ENCODE peak calls at places on chromosomes 3 and 15, in nine cellular contexts. One of them, this sample, is unnamed.

GRCh38 chr15:63218114-63218808 is 28.9 kb downstream of the RAB8B start:
- DNase-seq in mesenchymal stem cell: peak
- DNase-seq in heart left ventricle: no peak
- DNase-seq in A549: no peak
- DNase-seq in CD8-positive, alpha-beta memory T cell: no peak
- DNase-seq in HFF-Myc: no peak
- DNase-seq in psoas muscle: no peak
- DNase-seq in AG04450: no peak
- DNase-seq in kidney: no peak
- DNase-seq in this sample: peak

GRCh38 chr3:147941984-147942383 is 532.8 kb downstream of the ZIC1 start:
- DNase-seq in mesenchymal stem cell: no peak
- DNase-seq in A549: no peak
- DNase-seq in CD8-positive, alpha-beta memory T cell: no peak
- DNase-seq in psoas muscle: no peak
- DNase-seq in heart left ventricle: no peak
- DNase-seq in kidney: no peak
- DNase-seq in HFF-Myc: no peak
- DNase-seq in AG04450: no peak
- DNase-seq in this sample: no peak

GRCh38 chr15:45402955-45403892 is 24.9 kb upstream of the GATM start:
- DNase-seq in A549: peak
- DNase-seq in CD8-positive, alpha-beta memory T cell: peak
- DNase-seq in mesenchymal stem cell: peak
- DNase-seq in psoas muscle: peak
- DNase-seq in kidney: peak
- DNase-seq in HFF-Myc: no peak
- DNase-seq in AG04450: no peak
- DNase-seq in heart left ventricle: peak
- DNase-seq in this sample: peak

GRCh38 chr15:44727462-44728231 is 8.7 kb upstream of the TRIM69 start:
- DNase-seq in psoas muscle: no peak
- DNase-seq in A549: no peak
- DNase-seq in heart left ventricle: no peak
- DNase-seq in CD8-positive, alpha-beta memory T cell: no peak
- DNase-seq in HFF-Myc: no peak
- DNase-seq in AG04450: no peak
- DNase-seq in kidney: no peak
- DNase-seq in mesenchymal stem cell: no peak
- DNase-seq in this sample: no peak

GRCh38 chr15:34318277-34319079 is 19.1 kb downstream of the SLC12A6 start:
- DNase-seq in heart left ventricle: no peak
- DNase-seq in kidney: no peak
- DNase-seq in psoas muscle: no peak
- DNase-seq in A549: peak
- DNase-seq in CD8-positive, alpha-beta memory T cell: no peak
- DNase-seq in mesenchymal stem cell: peak
- DNase-seq in AG04450: no peak
- DNase-seq in HFF-Myc: no peak
- DNase-seq in this sample: peak

GRCh38 chr15:69784808-69785550 is 312.7 kb downstream of the TLE3 start:
- DNase-seq in A549: no peak
- DNase-seq in CD8-positive, alpha-beta memory T cell: no peak
- DNase-seq in heart left ventricle: no peak
- DNase-seq in mesenchymal stem cell: peak
- DNase-seq in kidney: no peak
- DNase-seq in psoas muscle: no peak
- DNase-seq in AG04450: no peak
- DNase-seq in HFF-Myc: no peak
- DNase-seq in this sample: no peak

GRCh38 chr3:157700405-157700804 is 197.2 kb upstream of the VEPH1 start:
- DNase-seq in HFF-Myc: no peak
- DNase-seq in heart left ventricle: no peak
- DNase-seq in AG04450: no peak
- DNase-seq in CD8-positive, alpha-beta memory T cell: no peak
- DNase-seq in A549: no peak
- DNase-seq in kidney: no peak
- DNase-seq in mesenchymal stem cell: no peak
- DNase-seq in psoas muscle: no peak
- DNase-seq in this sample: peak

GRCh38 chr3:141865101-141865500 is 11.3 kb upstream of the ATP1B3 start:
- DNase-seq in A549: no peak
- DNase-seq in HFF-Myc: no peak
- DNase-seq in mesenchymal stem cell: no peak
- DNase-seq in AG04450: no peak
- DNase-seq in heart left ventricle: no peak
- DNase-seq in CD8-positive, alpha-beta memory T cell: no peak
- DNase-seq in kidney: no peak
- DNase-seq in psoas muscle: no peak
- DNase-seq in this sample: no peak

GRCh38 chr15:78930577-78931388 is 14.1 kb downstream of the CTSH start:
- DNase-seq in HFF-Myc: peak
- DNase-seq in mesenchymal stem cell: peak
- DNase-seq in heart left ventricle: no peak
- DNase-seq in psoas muscle: peak
- DNase-seq in A549: peak
- DNase-seq in kidney: no peak
- DNase-seq in CD8-positive, alpha-beta memory T cell: no peak
- DNase-seq in AG04450: peak
- DNase-seq in this sample: peak

GRCh38 chr3:129525341-129525968 is 3.0 kb upstream of the RHO start:
- DNase-seq in kidney: no peak
- DNase-seq in psoas muscle: no peak
- DNase-seq in HFF-Myc: no peak
- DNase-seq in mesenchymal stem cell: peak
- DNase-seq in CD8-positive, alpha-beta memory T cell: no peak
- DNase-seq in A549: no peak
- DNase-seq in heart left ventricle: no peak
- DNase-seq in AG04450: peak
- DNase-seq in this sample: peak

DNA sequence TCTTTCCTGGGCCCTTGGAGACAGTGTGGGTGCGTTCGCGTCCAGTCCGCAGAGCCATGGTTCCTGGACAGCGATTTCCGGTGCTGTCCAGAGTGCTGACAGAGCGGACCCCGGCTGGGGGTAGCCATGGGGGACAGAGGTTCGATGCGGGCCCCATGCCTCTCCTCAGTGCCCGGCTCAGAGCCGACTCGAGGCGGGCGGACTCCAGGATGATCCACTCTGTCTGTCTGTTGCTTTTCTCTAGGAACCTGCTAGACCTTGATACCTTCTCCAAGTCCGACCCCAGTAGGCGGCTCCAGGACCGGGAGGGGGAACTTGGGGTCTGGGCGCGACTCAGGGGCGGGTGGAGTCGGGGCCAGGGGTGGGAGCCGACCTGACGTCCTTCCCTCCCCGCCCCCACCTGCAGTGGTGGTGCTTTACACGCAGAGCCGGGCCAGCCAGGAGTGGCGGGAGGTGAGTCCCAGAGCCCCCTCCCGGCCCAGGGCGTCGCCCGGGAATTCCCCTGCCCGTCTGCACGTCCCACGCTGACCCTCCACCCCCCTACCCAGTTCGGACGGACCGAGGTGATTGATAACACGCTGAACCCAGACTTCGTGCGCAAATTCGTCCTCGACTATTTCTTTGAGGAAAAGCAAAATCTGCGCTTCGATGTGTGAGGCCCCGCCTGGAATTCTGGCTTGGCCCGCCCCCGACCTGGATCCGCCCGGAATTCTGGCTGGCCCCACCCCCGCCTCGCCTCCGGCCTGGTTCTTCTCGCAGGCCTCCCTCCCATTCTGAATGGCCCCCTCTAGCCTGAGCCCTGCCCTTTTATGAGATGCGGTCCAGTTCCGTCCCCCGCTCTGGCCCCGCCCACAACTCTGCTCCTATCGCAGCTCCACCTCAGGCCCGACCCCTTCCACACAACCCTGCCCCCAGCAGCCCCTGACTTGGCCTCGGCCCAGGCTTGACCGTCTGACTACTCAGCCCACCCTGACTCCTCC is 1.0 kb downstream of the CPNE9 start:
- DNase-seq in heart left ventricle: no peak
- DNase-seq in mesenchymal stem cell: peak
- DNase-seq in kidney: peak
- DNase-seq in A549: peak
- DNase-seq in AG04450: no peak
- DNase-seq in HFF-Myc: no peak
- DNase-seq in CD8-positive, alpha-beta memory T cell: no peak
- DNase-seq in psoas muscle: peak
- DNase-seq in this sample: peak
- H3K4me3 ChIP-seq in heart left ventricle: peak
- H3K4me3 ChIP-seq in mesenchymal stem cell: no peak
- H3K4me3 ChIP-seq in kidney: no peak
- H3K4me3 ChIP-seq in A549: peak
- H3K4me3 ChIP-seq in AG04450: peak
- H3K4me3 ChIP-seq in HFF-Myc: peak
- H3K4me3 ChIP-seq in CD8-positive, alpha-beta memory T cell: no peak
- H3K4me3 ChIP-seq in psoas muscle: peak
- H3K4me3 ChIP-seq in this sample: peak

GRCh38 chr3:9280477-9281219 is 31.2 kb upstream of the SRGAP3 start:
- DNase-seq in A549: no peak
- DNase-seq in CD8-positive, alpha-beta memory T cell: no peak
- DNase-seq in mesenchymal stem cell: no peak
- DNase-seq in psoas muscle: no peak
- DNase-seq in HFF-Myc: no peak
- DNase-seq in kidney: no peak
- DNase-seq in AG04450: no peak
- DNase-seq in heart left ventricle: no peak
- DNase-seq in this sample: peak

GRCh38 chr3:9276761-9277370 is 27.4 kb upstream of the SRGAP3 start:
- DNase-seq in HFF-Myc: no peak
- DNase-seq in AG04450: no peak
- DNase-seq in A549: no peak
- DNase-seq in CD8-positive, alpha-beta memory T cell: no peak
- DNase-seq in kidney: no peak
- DNase-seq in psoas muscle: no peak
- DNase-seq in heart left ventricle: no peak
- DNase-seq in mesenchymal stem cell: no peak
- DNase-seq in this sample: no peak

GRCh38 chr3:9279959-9280358 is 30.5 kb upstream of the SRGAP3 start:
- DNase-seq in CD8-positive, alpha-beta memory T cell: no peak
- DNase-seq in heart left ventricle: no peak
- DNase-seq in AG04450: no peak
- DNase-seq in HFF-Myc: peak
- DNase-seq in psoas muscle: no peak
- DNase-seq in mesenchymal stem cell: peak
- DNase-seq in A549: no peak
- DNase-seq in kidney: no peak
- DNase-seq in this sample: peak

GRCh38 chr3:9278085-9278484 is 28.6 kb upstream of the SRGAP3 start:
- DNase-seq in mesenchymal stem cell: no peak
- DNase-seq in CD8-positive, alpha-beta memory T cell: no peak
- DNase-seq in AG04450: no peak
- DNase-seq in psoas muscle: no peak
- DNase-seq in heart left ventricle: no peak
- DNase-seq in HFF-Myc: no peak
- DNase-seq in kidney: no peak
- DNase-seq in A549: no peak
- DNase-seq in this sample: no peak

GRCh38 chr3:9278498-9278897 is 29.1 kb upstream of the SRGAP3 start:
- DNase-seq in A549: no peak
- DNase-seq in mesenchymal stem cell: no peak
- DNase-seq in psoas muscle: no peak
- DNase-seq in CD8-positive, alpha-beta memory T cell: no peak
- DNase-seq in HFF-Myc: no peak
- DNase-seq in heart left ventricle: no peak
- DNase-seq in kidney: no peak
- DNase-seq in AG04450: no peak
- DNase-seq in this sample: no peak
- H3K4me3 ChIP-seq in A549: no peak
- H3K4me3 ChIP-seq in mesenchymal stem cell: no peak
- H3K4me3 ChIP-seq in psoas muscle: no peak
- H3K4me3 ChIP-seq in CD8-positive, alpha-beta memory T cell: no peak
- H3K4me3 ChIP-seq in HFF-Myc: no peak
- H3K4me3 ChIP-seq in heart left ventricle: no peak
- H3K4me3 ChIP-seq in kidney: no peak
- H3K4me3 ChIP-seq in AG04450: no peak
- H3K4me3 ChIP-seq in this sample: no peak

DNA sequence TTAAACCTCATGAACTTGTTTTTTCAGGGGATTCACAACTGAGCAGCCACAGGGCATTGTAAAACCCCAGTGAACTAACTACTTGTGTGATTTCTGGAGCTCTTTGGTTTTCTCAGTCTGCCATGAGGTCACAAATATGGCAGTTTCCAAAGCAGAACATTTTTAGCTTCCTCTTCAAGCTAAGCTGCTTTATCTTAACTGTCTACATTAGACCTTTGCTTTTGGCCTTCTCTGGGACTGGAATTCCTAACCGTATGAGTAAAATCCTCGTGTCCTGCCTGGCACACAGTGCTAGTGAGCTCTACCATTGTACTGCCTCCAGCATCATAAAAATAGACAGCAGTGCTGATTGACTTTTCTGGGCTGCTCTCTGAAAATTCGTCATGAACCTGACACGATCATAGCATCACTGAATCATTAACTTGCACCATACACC is 22.1 kb downstream of the CDIN1 start:
- DNase-seq in CD8-positive, alpha-beta memory T cell: no peak
- DNase-seq in psoas muscle: peak
- DNase-seq in AG04450: peak
- DNase-seq in HFF-Myc: no peak
- DNase-seq in A549: no peak
- DNase-seq in kidney: no peak
- DNase-seq in heart left ventricle: no peak
- DNase-seq in mesenchymal stem cell: peak
- DNase-seq in this sample: peak
- H3K4me3 ChIP-seq in CD8-positive, alpha-beta memory T cell: no peak
- H3K4me3 ChIP-seq in psoas muscle: peak
- H3K4me3 ChIP-seq in AG04450: no peak
- H3K4me3 ChIP-seq in HFF-Myc: no peak
- H3K4me3 ChIP-seq in A549: no peak
- H3K4me3 ChIP-seq in kidney: no peak
- H3K4me3 ChIP-seq in heart left ventricle: no peak
- H3K4me3 ChIP-seq in mesenchymal stem cell: no peak
- H3K4me3 ChIP-seq in this sample: no peak

GRCh38 chr3:85790445-85791030 is 831.7 kb downstream of the CADM2 start:
- DNase-seq in A549: no peak
- DNase-seq in AG04450: no peak
- DNase-seq in psoas muscle: peak
- DNase-seq in kidney: peak
- DNase-seq in HFF-Myc: no peak
- DNase-seq in heart left ventricle: no peak
- DNase-seq in mesenchymal stem cell: no peak
- DNase-seq in CD8-positive, alpha-beta memory T cell: no peak
- DNase-seq in this sample: no peak
- H3K4me3 ChIP-seq in A549: no peak
- H3K4me3 ChIP-seq in AG04450: no peak
- H3K4me3 ChIP-seq in psoas muscle: no peak
- H3K4me3 ChIP-seq in kidney: no peak
- H3K4me3 ChIP-seq in HFF-Myc: no peak
- H3K4me3 ChIP-seq in heart left ventricle: no peak
- H3K4me3 ChIP-seq in mesenchymal stem cell: no peak
- H3K4me3 ChIP-seq in CD8-positive, alpha-beta memory T cell: no peak
- H3K4me3 ChIP-seq in this sample: no peak

GRCh38 chr3:168053115-168053514 is 42.6 kb downstream of the GOLIM4 start:
- DNase-seq in CD8-positive, alpha-beta memory T cell: no peak
- DNase-seq in heart left ventricle: no peak
- DNase-seq in A549: no peak
- DNase-seq in HFF-Myc: no peak
- DNase-seq in psoas muscle: no peak
- DNase-seq in kidney: no peak
- DNase-seq in mesenchymal stem cell: no peak
- DNase-seq in AG04450: no peak
- DNase-seq in this sample: no peak
- H3K4me3 ChIP-seq in CD8-positive, alpha-beta memory T cell: no peak
- H3K4me3 ChIP-seq in heart left ventricle: peak
- H3K4me3 ChIP-seq in A549: no peak
- H3K4me3 ChIP-seq in HFF-Myc: no peak
- H3K4me3 ChIP-seq in psoas muscle: no peak
- H3K4me3 ChIP-seq in kidney: no peak
- H3K4me3 ChIP-seq in mesenchymal stem cell: no peak
- H3K4me3 ChIP-seq in AG04450: no peak
- H3K4me3 ChIP-seq in this sample: no peak

GRCh38 chr3:187101184-187102072 is 37.9 kb downstream of the RPL39L start:
- DNase-seq in kidney: peak
- DNase-seq in AG04450: peak
- DNase-seq in psoas muscle: peak
- DNase-seq in mesenchymal stem cell: peak
- DNase-seq in HFF-Myc: peak
- DNase-seq in heart left ventricle: peak
- DNase-seq in CD8-positive, alpha-beta memory T cell: peak
- DNase-seq in A549: peak
- DNase-seq in this sample: peak
- H3K4me3 ChIP-seq in kidney: peak
- H3K4me3 ChIP-seq in AG04450: peak
- H3K4me3 ChIP-seq in psoas muscle: peak
- H3K4me3 ChIP-seq in mesenchymal stem cell: no peak
- H3K4me3 ChIP-seq in HFF-Myc: peak
- H3K4me3 ChIP-seq in heart left ventricle: peak
- H3K4me3 ChIP-seq in CD8-positive, alpha-beta memory T cell: peak
- H3K4me3 ChIP-seq in A549: peak
- H3K4me3 ChIP-seq in this sample: peak